ENCODE peak calls at places on chromosomes 1 and 21, in nine cellular contexts. X, T, D, O, H, A, Z, G and B are unnamed samples.

GRCh38 chr1:11707621-11708276 is 16.2 kb downstream of the DRAXIN start:
- DNase-seq in D (no peak), O (no peak), X (peak), G (no peak), T (no peak), H (no peak), A (no peak), Z (no peak), B (peak)

GRCh38 chr1:70411360-70411844 is 334 bp downstream of the CTH start:
- DNase-seq in Z (peak), T (no peak), O (no peak), X (no peak), D (no peak), H (no peak), G (no peak), A (no peak), B (no peak)

GRCh38 chr1:77399250-77400086 is 117.6 kb downstream of the AK5 start:
- DNase-seq in X (no peak), T (peak), H (no peak), Z (no peak), O (peak), D (no peak), A (no peak), G (no peak), B (no peak)

GRCh38 chr1:184865831-184866230 is 108.5 kb downstream of the NIBAN1 start:
- DNase-seq in A (no peak), T (no peak), X (no peak), O (no peak), G (no peak), Z (no peak), D (no peak), H (no peak), B (no peak)

GRCh38 chr1:173269490-173270230 is 62.5 kb upstream of the TNFSF4 start:
- DNase-seq in Z (peak), H (no peak), X (no peak), A (no peak), D (no peak), G (peak), T (no peak), O (peak), B (no peak)

GRCh38 chr1:243940451-243940850 is 90.4 kb upstream of the AKT3 start:
- DNase-seq in H (no peak), A (no peak), X (no peak), T (no peak), Z (no peak), O (no peak), G (no peak), D (no peak), B (no peak)

GRCh38 chr1:7856345-7856744 is 3.5 kb upstream of the UTS2 start:
- DNase-seq in A (no peak), D (peak), G (no peak), H (no peak), Z (no peak), T (peak), O (peak), X (no peak), B (no peak)

GRCh38 chr1:39680751-39681150 is 8.8 kb upstream of the NT5C1A start:
- DNase-seq in D (no peak), O (no peak), X (no peak), Z (no peak), H (no peak), T (no peak), G (no peak), A (no peak), B (no peak)

GRCh38 chr21:15732290-15732995 is 2.7 kb downstream of the USP25 start:
- DNase-seq in Z (peak), A (no peak), D (no peak), T (no peak), G (no peak), O (peak), H (no peak), X (no peak), B (no peak)

DNA sequence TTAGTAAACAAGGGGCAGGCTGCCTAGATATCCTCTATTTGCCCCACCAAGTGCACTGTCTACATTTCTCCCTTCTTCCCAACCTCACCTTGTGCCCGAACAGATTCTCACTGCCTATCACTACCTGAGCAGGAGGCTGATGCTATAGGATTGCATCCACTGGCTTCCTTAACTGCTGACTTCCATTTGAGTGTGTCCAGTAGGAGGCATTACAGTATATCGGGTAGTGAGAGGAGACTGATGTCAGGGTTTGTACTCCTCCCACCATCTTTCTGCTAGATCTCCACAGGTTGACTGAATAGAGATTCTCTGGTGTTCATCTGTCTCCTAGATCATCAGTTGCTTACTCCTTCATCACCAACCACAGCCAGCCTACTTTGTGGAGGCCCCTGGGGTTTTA is 796.3 kb downstream of the LRRIQ3 start:
- DNase-seq in O (no peak), G (no peak), X (no peak), Z (peak), A (no peak), T (peak), H (no peak), D (no peak), B (no peak)
- TF ChIP-seq CTCF in O (no peak), G (no peak), X (no peak), Z (no peak), A (no peak), T (peak), H (no peak), D (no peak), B (no peak)

DNA sequence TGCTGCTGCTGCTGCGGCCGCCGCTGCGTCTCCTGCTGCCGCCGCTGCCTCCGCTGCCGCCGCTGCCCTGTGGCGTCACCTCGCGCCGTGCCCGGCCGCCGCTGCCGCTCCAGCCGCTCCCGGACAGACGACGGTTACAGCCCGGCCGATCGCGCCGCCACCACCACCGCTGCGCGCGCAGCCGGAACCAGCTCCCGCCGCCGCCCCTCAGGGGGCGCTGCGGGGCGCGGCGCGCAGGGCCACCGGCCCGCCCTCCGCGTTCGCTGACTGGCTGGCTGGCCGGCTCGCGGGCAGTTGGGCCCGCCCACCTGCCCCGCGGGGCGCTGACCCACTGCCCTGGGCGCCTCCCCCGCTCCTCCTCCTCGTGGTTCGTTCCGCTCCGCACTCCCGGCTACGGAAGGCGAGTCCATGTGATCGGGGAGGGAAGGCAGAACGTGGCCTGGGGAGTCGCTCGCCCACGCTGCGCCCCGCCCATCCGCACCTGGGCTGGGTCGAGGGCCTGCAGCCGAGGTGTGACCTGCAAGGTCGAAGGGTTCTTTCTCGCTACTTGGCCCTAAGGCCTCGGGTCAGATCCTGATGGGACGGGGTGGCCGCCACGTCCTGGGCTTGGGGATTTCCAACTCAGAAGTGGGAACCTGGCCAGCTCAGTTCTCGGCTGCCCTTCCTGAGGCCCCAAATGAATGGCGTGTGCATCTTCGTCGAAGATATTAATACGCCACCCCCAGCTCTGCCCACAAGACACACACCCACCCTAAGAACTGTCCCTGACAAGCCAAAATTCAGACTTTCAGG is at the start of gene PTP4A2:
- DNase-seq in Z (peak), X (peak), H (peak), D (peak), A (peak), G (peak), T (peak), O (peak), B (peak)
- TF ChIP-seq CTCF in Z (peak), X (peak), H (peak), D (no peak), A (peak), G (no peak), T (peak), O (peak), B (peak)

DNA sequence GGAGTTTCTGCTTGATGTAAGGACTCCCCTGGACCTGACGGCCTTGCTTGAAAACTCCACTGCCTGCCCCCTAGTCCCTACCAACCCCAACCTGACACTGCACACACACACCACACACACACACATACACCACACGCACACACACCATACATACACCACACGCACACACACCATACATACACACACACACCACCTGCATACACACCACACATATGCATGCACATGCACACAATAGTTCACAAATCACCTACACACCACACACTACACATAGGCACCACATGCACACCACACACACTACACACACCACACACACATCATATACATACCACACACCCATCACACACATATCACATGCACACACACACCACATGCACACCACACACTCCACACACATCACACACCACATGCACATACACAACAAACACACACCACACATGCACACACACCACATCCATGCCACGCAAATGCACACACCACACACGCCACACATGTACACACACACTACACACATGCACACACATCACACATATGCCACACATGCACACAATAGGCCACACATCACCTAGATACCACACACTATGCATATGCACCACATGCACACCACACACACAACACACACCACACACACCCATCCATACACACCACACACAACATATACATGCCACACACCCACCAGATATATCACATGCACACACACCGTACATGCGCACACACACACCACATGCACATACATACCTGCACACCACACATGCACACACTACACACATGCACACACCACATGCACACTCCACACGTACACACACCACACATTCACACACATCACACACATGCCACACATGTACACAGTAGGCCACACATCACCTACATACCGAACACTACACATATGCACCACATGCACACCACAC is 3.7 kb downstream of the CASQ1 start:
- DNase-seq in H (no peak), O (no peak), Z (no peak), X (no peak), A (no peak), G (no peak), D (no peak), T (no peak), B (no peak)
- TF ChIP-seq CTCF in H (no peak), O (no peak), Z (no peak), X (no peak), A (no peak), G (no peak), D (no peak), T (no peak), B (no peak)

GRCh38 chr1:100353073-100353801 is 931 bp downstream of the CDC14A start:
- DNase-seq in Z (no peak), A (peak), O (no peak), T (peak), G (no peak), H (no peak), D (peak), X (peak), B (no peak)
- TF ChIP-seq CTCF in Z (no peak), A (no peak), O (no peak), T (no peak), G (no peak), H (no peak), D (no peak), X (no peak), B (no peak)

DNA sequence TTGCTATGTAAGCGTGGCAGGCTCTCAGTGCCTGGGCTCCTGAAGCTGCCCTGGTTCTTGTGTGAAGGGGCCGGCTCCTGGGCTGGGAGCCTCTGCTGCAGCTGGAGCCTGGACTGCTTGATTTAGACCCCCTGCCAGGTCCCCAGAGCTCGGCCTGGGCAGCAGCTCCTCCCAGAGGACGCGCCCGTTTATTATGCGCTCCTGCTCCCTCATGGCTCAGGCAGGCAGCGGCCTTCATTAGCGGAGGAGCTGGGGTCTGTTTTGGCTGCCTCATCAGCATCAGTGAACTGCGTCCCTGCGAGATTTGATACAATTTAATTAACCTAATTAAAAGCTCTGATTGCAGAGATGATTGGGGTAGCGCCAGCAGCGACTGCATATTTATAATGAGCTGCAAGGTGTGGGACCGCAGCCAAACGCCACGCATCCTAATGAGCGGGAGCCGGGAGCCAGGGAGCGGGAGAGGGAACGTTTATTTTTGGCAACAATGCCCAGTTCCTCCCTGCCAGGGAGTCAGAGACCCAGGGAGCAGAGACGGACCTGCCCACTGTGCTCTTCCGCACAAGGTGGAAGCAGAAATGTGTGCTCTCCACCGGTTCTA is 16.6 kb downstream of the UTP11 start:
- DNase-seq in D (peak), O (peak), Z (no peak), A (peak), X (peak), G (no peak), H (no peak), T (peak), B (peak)
- TF ChIP-seq CTCF in D (no peak), O (peak), Z (no peak), A (no peak), X (no peak), G (no peak), H (no peak), T (peak), B (no peak)

GRCh38 chr1:214452152-214452806 is 99.1 kb downstream of the PTPN14 start:
- DNase-seq in D (no peak), O (no peak), T (no peak), H (no peak), Z (no peak), X (no peak), A (no peak), G (no peak), B (no peak)
- TF ChIP-seq CTCF in D (no peak), O (no peak), T (peak), H (no peak), Z (no peak), X (no peak), A (no peak), G (no peak), B (no peak)

GRCh38 chr1:89996415-89997110 is 1.7 kb downstream of the ZNF326 start:
- DNase-seq in H (no peak), X (no peak), A (no peak), O (no peak), G (no peak), T (no peak), Z (no peak), D (no peak), B (no peak)

GRCh38 chr1:89995595-89996397 is 886 bp downstream of the ZNF326 start:
- DNase-seq in O (no peak), X (no peak), A (no peak), Z (no peak), G (no peak), D (no peak), T (no peak), H (no peak), B (no peak)

GRCh38 chr1:89993541-89993940 is 1.4 kb upstream of the ZNF326 start:
- DNase-seq in Z (no peak), O (no peak), X (peak), G (no peak), T (no peak), A (no peak), D (no peak), H (no peak), B (no peak)

GRCh38 chr1:89994231-89994804 is 592 bp upstream of the ZNF326 start:
- DNase-seq in O (no peak), A (peak), T (no peak), Z (no peak), G (no peak), H (no peak), D (no peak), X (peak), B (peak)

DNA sequence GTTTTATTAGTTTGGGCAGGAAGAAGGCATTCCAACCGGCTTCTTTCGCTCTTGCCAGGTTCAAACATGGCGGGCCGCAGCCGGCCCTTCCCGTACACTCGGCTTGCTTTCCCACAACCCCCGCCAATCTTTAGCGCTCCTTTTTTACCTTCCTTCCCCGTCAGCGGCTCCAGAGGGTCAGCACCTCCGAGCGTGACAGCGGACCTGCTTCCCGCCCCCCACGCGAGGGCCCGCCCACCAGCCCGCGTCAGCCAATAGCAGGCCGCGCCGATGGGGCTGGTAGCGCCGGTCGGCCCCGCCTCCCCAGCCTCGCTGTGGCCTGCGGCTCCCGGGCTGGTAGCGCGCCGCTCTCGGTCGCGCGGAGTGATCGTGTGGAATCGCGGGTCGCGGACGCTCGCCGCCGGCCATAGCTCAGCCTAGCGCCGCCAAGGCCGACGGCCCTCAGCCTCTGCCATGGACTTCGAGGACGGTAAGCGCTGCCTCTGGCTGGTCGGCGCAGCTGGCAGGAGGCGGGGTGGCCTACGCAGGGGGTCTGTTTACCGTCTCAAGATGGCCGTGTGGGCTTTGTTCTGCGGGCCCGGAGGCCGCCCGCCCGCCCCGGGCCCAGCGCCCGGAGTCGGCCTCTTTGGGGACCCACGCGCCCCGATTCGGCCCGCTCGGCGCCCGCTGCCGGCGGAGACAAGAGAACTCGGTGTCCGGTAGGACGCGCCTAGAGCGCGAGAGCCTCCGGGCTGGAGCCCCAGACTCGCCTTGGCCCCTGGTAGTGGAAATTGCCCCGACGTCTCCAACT is at the start of gene ZNF326:
- DNase-seq in Z (peak), O (peak), T (peak), G (peak), H (peak), X (peak), A (peak), D (peak), B (peak)
- TF ChIP-seq CTCF in Z (no peak), O (no peak), T (no peak), G (no peak), H (no peak), X (no peak), A (no peak), D (no peak), B (peak)

GRCh38 chr1:202888507-202889360 is at the start of gene RABIF:
- DNase-seq in H (peak), A (peak), X (peak), D (peak), O (peak), Z (peak), G (peak), T (peak), B (peak)
- TF ChIP-seq CTCF in H (no peak), A (peak), X (no peak), D (no peak), O (peak), Z (peak), G (no peak), T (peak), B (no peak)